ENCODE peak calls at places on chromosomes 6 and 20, in seven cellular contexts. R, D, L, Z, H, E and G are unnamed samples.

GRCh38 chr20:36101201-36101600 is 53.3 kb upstream of the EPB41L1 start:
- DNase-seq in D (no peak), E (no peak), L (peak; percentile 53), R (no peak), H (no peak), Z (no peak), G (no peak)

GRCh38 chr6:108561742-108562502 is 1.2 kb downstream of the FOXO3 start:
- DNase-seq in E (peak; percentile 71), H (peak; percentile 46), Z (peak; percentile 42), L (peak; percentile 53), D (peak; percentile 11), R (peak; percentile 29), G (peak; percentile 70)

GRCh38 chr6:139240161-139241010 is 51.4 kb downstream of the TXLNB start:
- DNase-seq in R (no peak), H (no peak), L (peak; percentile 53), E (no peak), D (peak; percentile 46), Z (no peak), G (no peak)

GRCh38 chr6:123323419-123324329 is 313.1 kb downstream of the TRDN start:
- DNase-seq in R (no peak), L (peak; percentile 54), E (no peak), D (no peak), Z (no peak), H (no peak), G (no peak)

GRCh38 chr20:43833511-43834395 is 80.9 kb upstream of the TOX2 start:
- DNase-seq in H (no peak), L (no peak), R (no peak), E (no peak), D (no peak), Z (no peak), G (no peak)

GRCh38 chr6:111723412-111723970 is 117.8 kb upstream of the TRAF3IP2 start:
- DNase-seq in D (no peak), L (no peak), Z (no peak), H (no peak), E (no peak), R (no peak), G (no peak)

GRCh38 chr20:63060057-63060991 is 53.6 kb upstream of the BHLHE23 start:
- DNase-seq in H (peak; percentile 51), R (no peak), D (peak; percentile 70), L (no peak), Z (no peak), E (no peak), G (peak; percentile 68)

GRCh38 chr6:84643778-84644177 is 120.6 kb downstream of the TBX18 start:
- DNase-seq in D (peak; percentile 52), L (no peak), H (no peak), E (no peak), R (no peak), Z (no peak), G (no peak)

GRCh38 chr6:31615748-31616147 is 714 bp downstream of the AIF1 start:
- DNase-seq in H (no peak), Z (no peak), R (no peak), D (no peak), L (peak; percentile 17), E (no peak), G (no peak)

GRCh38 chr6:130148181-130148580 is 74.6 kb downstream of the SAMD3 start:
- DNase-seq in Z (no peak), H (no peak), E (peak; percentile 23), R (no peak), D (peak; percentile 3), L (no peak), G (peak; percentile 20)

GRCh38 chr6:106556368-106556960 is 72.8 kb downstream of the RTN4IP1 start:
- DNase-seq in H (no peak), R (no peak), E (no peak), Z (no peak), D (peak; percentile 60), L (no peak), G (no peak)

GRCh38 chr6:2403546-2403945 is 158.1 kb upstream of the GMDS start:
- DNase-seq in R (no peak), Z (no peak), D (no peak), E (no peak), H (no peak), L (no peak), G (no peak)

GRCh38 chr6:49570474-49571079 is 20.1 kb downstream of the C6orf141 start:
- DNase-seq in D (peak; percentile 66), L (no peak), E (no peak), H (no peak), R (no peak), Z (no peak), G (no peak)

GRCh38 chr20:9458075-9458818 is 56.1 kb upstream of the LAMP5 start:
- DNase-seq in H (no peak), E (peak; percentile 82), R (no peak), Z (no peak), D (peak; percentile 61), L (peak; percentile 16), G (peak; percentile 12)

GRCh38 chr20:57396212-57396611 is 5.0 kb downstream of the RBM38 start:
- DNase-seq in D (no peak), E (no peak), L (no peak), R (no peak), Z (no peak), H (no peak), G (no peak)
- H3K4me3 ChIP-seq in D (no peak overlapping the region), E (no peak overlapping the region), L (no peak overlapping the region), R (no peak overlapping the region), Z (no peak overlapping the region), H (no peak overlapping the region), G (no peak overlapping the region)

GRCh38 chr6:29847871-29848630 is 20.4 kb downstream of the HLA-G start:
- DNase-seq in R (peak; percentile 35), E (peak; percentile 74), H (peak; percentile 63), D (peak; percentile 80), L (peak; percentile 87), Z (peak; percentile 79), G (peak; percentile 87)

GRCh38 chr6:29851190-29851589 is 23.6 kb downstream of the HLA-G start:
- DNase-seq in D (no peak), Z (no peak), H (no peak), L (no peak), E (no peak), R (no peak), G (no peak)

GRCh38 chr6:29850011-29850553 is 22.5 kb downstream of the HLA-G start:
- DNase-seq in H (no peak), L (no peak), D (no peak), Z (peak; percentile 34), E (no peak), R (no peak), G (peak; percentile 65)

GRCh38 chr6:29858006-29858405 is 30.4 kb downstream of the HLA-G start:
- DNase-seq in D (no peak), R (no peak), Z (no peak), E (no peak), L (no peak), H (no peak), G (no peak)

DNA sequence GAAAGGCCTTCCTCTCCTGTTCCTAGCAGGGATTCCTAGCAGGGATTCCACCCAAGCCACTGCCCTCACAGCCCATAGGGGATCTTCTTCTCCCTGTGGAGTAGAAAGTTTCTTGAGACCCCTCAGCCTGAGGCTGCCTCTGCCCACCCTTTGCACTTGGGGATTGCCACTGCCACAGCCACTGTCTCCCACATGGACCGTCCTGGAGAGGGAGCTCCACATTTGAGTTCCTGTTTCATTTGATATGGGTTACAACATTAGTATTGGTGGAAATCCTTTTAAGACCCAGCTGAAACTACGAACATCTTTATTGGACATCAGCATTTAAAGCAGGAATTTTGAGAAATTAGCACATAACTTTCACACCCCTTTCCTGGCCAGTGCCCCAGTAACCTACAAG is 25.6 kb downstream of the HLA-G start:
- DNase-seq in L (no peak), R (no peak), D (no peak), H (no peak), Z (no peak), E (no peak), G (no peak)
- H3K27me3 ChIP-seq in L (peaks cover 46% of the 10 kb centered on the region), R (no peaks in the 10 kb centered on the region), D (no peaks in the 10 kb centered on the region), H (peaks cover 44% of the 10 kb centered on the region), Z (peaks cover 3% of the 10 kb centered on the region), E (no peaks in the 10 kb centered on the region), G (peaks cover 26% of the 10 kb centered on the region)

GRCh38 chr6:151671195-151671594 is 136.3 kb upstream of the ESR1 start:
- DNase-seq in D (no peak), H (no peak), E (no peak), Z (no peak), R (no peak), L (no peak), G (no peak)
- H3K4me3 ChIP-seq in D (no peak overlapping the region), H (no peak overlapping the region), E (no peak overlapping the region), Z (no peak overlapping the region), R (no peak overlapping the region), L (no peak overlapping the region), G (no peak overlapping the region)

GRCh38 chr6:30543824-30544223 is 12.5 kb downstream of the GNL1 start:
- DNase-seq in L (no peak), H (no peak), R (no peak), D (no peak), E (no peak), Z (no peak), G (peak; percentile 3)

GRCh38 chr6:30548375-30548774 is 7.9 kb downstream of the GNL1 start:
- DNase-seq in D (peak; percentile 63), E (no peak), Z (no peak), R (no peak), H (no peak), L (no peak), G (no peak)

GRCh38 chr6:30542915-30543314 is 13.4 kb downstream of the GNL1 start:
- DNase-seq in D (no peak), R (no peak), H (no peak), Z (no peak), E (no peak), L (no peak), G (no peak)

GRCh38 chr6:30544666-30545272 is 11.5 kb downstream of the GNL1 start:
- DNase-seq in R (no peak), H (no peak), L (peak; percentile 79), D (peak; percentile 84), E (peak; percentile 70), Z (no peak), G (peak; percentile 66)

DNA sequence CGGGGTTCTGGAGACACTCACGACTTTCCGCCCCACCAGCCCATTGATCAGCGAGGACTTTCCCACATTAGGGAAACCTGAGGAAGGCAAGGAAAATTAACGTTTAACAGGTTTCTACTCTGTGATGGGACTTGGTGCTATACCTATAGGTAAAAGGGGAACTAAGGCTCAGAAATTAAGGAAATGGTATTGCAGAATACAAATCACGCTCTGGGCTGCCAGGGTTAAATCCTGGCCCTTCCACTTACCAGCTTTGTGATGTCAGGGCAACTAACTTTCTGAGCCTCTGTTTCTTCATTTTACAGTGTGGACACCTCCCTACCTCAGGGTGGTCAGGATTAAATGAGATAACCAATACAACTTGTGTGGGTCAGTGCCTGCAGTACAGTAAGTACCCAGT is 8.8 kb downstream of the GNL1 start:
- DNase-seq in H (no peak), D (no peak), Z (no peak), E (no peak), L (no peak), R (no peak), G (no peak)
- H3K27me3 ChIP-seq in H (no peaks in the 10 kb centered on the region), D (no peaks in the 10 kb centered on the region), Z (no peaks in the 10 kb centered on the region), E (no peaks in the 10 kb centered on the region), L (no peaks in the 10 kb centered on the region), R (no peaks in the 10 kb centered on the region), G (no peaks in the 10 kb centered on the region)

GRCh38 chr6:30573113-30573512 is 1.9 kb downstream of the ABCF1 start:
- DNase-seq in Z (no peak), H (no peak), D (no peak), E (no peak), R (no peak), L (peak; percentile 23), G (no peak)
- H3K4me3 ChIP-seq in Z (no peak overlapping the region), H (no peak overlapping the region), D (peak overlapping the region; percentile 82), E (no peak overlapping the region), R (no peak overlapping the region), L (no peak overlapping the region), G (no peak overlapping the region)